ENCODE peak calls at places on chromosomes 7 and 10, in ten cellular contexts. One of them, this sample, is unnamed. For H3K36me3, the result is how much of the 10 kb centered on the place peaks cover.

GRCh38 chr7:130953193-130953592 is 219.2 kb upstream of the KLF14 start:
- DNase-seq in HCT116: no peak
- DNase-seq in hepatocyte: no peak
- DNase-seq in colonic mucosa: no peak
- DNase-seq in tibial artery: no peak
- DNase-seq in WERI-Rb-1: no peak
- DNase-seq in IMR-90: no peak
- DNase-seq in heart right ventricle: no peak
- DNase-seq in testis: no peak
- DNase-seq in stomach: no peak
- DNase-seq in this sample: no peak

GRCh38 chr10:29304259-29305030 is 15.6 kb downstream of the LYZL1 start:
- DNase-seq in HCT116: peak
- DNase-seq in hepatocyte: peak
- DNase-seq in colonic mucosa: peak
- DNase-seq in tibial artery: peak
- DNase-seq in WERI-Rb-1: peak
- DNase-seq in IMR-90: peak
- DNase-seq in heart right ventricle: peak
- DNase-seq in testis: peak
- DNase-seq in stomach: peak
- DNase-seq in this sample: peak

GRCh38 chr7:11557627-11558026 is 274.4 kb downstream of the THSD7A start:
- DNase-seq in HCT116: peak
- DNase-seq in hepatocyte: peak
- DNase-seq in colonic mucosa: peak
- DNase-seq in tibial artery: peak
- DNase-seq in WERI-Rb-1: peak
- DNase-seq in IMR-90: no peak
- DNase-seq in heart right ventricle: no peak
- DNase-seq in testis: no peak
- DNase-seq in stomach: no peak
- DNase-seq in this sample: no peak

GRCh38 chr7:32206987-32207386 is 136.8 kb upstream of the PDE1C start:
- DNase-seq in HCT116: no peak
- DNase-seq in hepatocyte: peak
- DNase-seq in colonic mucosa: no peak
- DNase-seq in tibial artery: no peak
- DNase-seq in WERI-Rb-1: peak
- DNase-seq in IMR-90: peak
- DNase-seq in heart right ventricle: peak
- DNase-seq in testis: peak
- DNase-seq in stomach: no peak
- DNase-seq in this sample: no peak

GRCh38 chr7:128396357-128396756 is 13.4 kb downstream of the IMPDH1 start:
- DNase-seq in HCT116: no peak
- DNase-seq in hepatocyte: no peak
- DNase-seq in colonic mucosa: no peak
- DNase-seq in tibial artery: no peak
- DNase-seq in WERI-Rb-1: no peak
- DNase-seq in IMR-90: no peak
- DNase-seq in heart right ventricle: no peak
- DNase-seq in testis: no peak
- DNase-seq in stomach: no peak
- DNase-seq in this sample: no peak

GRCh38 chr7:107390921-107391320 is 78.9 kb upstream of the GPR22 start:
- DNase-seq in HCT116: no peak
- DNase-seq in hepatocyte: peak
- DNase-seq in colonic mucosa: no peak
- DNase-seq in tibial artery: no peak
- DNase-seq in WERI-Rb-1: no peak
- DNase-seq in IMR-90: no peak
- DNase-seq in heart right ventricle: no peak
- DNase-seq in testis: no peak
- DNase-seq in stomach: no peak
- DNase-seq in this sample: no peak

GRCh38 chr7:105920766-105921165 is 42.3 kb upstream of the CDHR3 start:
- DNase-seq in HCT116: no peak
- DNase-seq in hepatocyte: no peak
- DNase-seq in colonic mucosa: no peak
- DNase-seq in tibial artery: no peak
- DNase-seq in WERI-Rb-1: no peak
- DNase-seq in IMR-90: peak
- DNase-seq in heart right ventricle: no peak
- DNase-seq in testis: no peak
- DNase-seq in stomach: no peak
- DNase-seq in this sample: no peak

GRCh38 chr7:159104188-159105030 is 40.3 kb downstream of the VIPR2 start:
- DNase-seq in HCT116: no peak
- DNase-seq in hepatocyte: no peak
- DNase-seq in colonic mucosa: no peak
- DNase-seq in tibial artery: peak
- DNase-seq in WERI-Rb-1: no peak
- DNase-seq in IMR-90: no peak
- DNase-seq in heart right ventricle: peak
- DNase-seq in testis: no peak
- DNase-seq in stomach: no peak
- DNase-seq in this sample: no peak

GRCh38 chr10:108848016-108848415 is 1075.3 kb downstream of the XPNPEP1 start:
- DNase-seq in HCT116: no peak
- DNase-seq in hepatocyte: no peak
- DNase-seq in colonic mucosa: no peak
- DNase-seq in tibial artery: no peak
- DNase-seq in WERI-Rb-1: no peak
- DNase-seq in IMR-90: no peak
- DNase-seq in heart right ventricle: no peak
- DNase-seq in testis: no peak
- DNase-seq in stomach: no peak
- DNase-seq in this sample: no peak

GRCh38 chr10:116766241-116767198 is 24.2 kb upstream of the HSPA12A start:
- DNase-seq in HCT116: no peak
- DNase-seq in hepatocyte: no peak
- DNase-seq in colonic mucosa: no peak
- DNase-seq in tibial artery: no peak
- DNase-seq in WERI-Rb-1: no peak
- DNase-seq in IMR-90: no peak
- DNase-seq in heart right ventricle: no peak
- DNase-seq in testis: no peak
- DNase-seq in stomach: no peak
- DNase-seq in this sample: no peak

GRCh38 chr10:116767235-116767634 is 24.9 kb upstream of the HSPA12A start:
- DNase-seq in HCT116: no peak
- DNase-seq in hepatocyte: peak
- DNase-seq in colonic mucosa: peak
- DNase-seq in tibial artery: no peak
- DNase-seq in WERI-Rb-1: peak
- DNase-seq in IMR-90: no peak
- DNase-seq in heart right ventricle: peak
- DNase-seq in testis: peak
- DNase-seq in stomach: no peak
- DNase-seq in this sample: peak

GRCh38 chr10:116763440-116763839 is 21.1 kb upstream of the HSPA12A start:
- DNase-seq in HCT116: no peak
- DNase-seq in hepatocyte: no peak
- DNase-seq in colonic mucosa: no peak
- DNase-seq in tibial artery: no peak
- DNase-seq in WERI-Rb-1: no peak
- DNase-seq in IMR-90: no peak
- DNase-seq in heart right ventricle: no peak
- DNase-seq in testis: no peak
- DNase-seq in stomach: no peak
- DNase-seq in this sample: no peak

GRCh38 chr10:116764979-116765378 is 22.6 kb upstream of the HSPA12A start:
- DNase-seq in HCT116: no peak
- DNase-seq in hepatocyte: no peak
- DNase-seq in colonic mucosa: no peak
- DNase-seq in tibial artery: no peak
- DNase-seq in WERI-Rb-1: no peak
- DNase-seq in IMR-90: no peak
- DNase-seq in heart right ventricle: no peak
- DNase-seq in testis: no peak
- DNase-seq in stomach: no peak
- DNase-seq in this sample: no peak

DNA sequence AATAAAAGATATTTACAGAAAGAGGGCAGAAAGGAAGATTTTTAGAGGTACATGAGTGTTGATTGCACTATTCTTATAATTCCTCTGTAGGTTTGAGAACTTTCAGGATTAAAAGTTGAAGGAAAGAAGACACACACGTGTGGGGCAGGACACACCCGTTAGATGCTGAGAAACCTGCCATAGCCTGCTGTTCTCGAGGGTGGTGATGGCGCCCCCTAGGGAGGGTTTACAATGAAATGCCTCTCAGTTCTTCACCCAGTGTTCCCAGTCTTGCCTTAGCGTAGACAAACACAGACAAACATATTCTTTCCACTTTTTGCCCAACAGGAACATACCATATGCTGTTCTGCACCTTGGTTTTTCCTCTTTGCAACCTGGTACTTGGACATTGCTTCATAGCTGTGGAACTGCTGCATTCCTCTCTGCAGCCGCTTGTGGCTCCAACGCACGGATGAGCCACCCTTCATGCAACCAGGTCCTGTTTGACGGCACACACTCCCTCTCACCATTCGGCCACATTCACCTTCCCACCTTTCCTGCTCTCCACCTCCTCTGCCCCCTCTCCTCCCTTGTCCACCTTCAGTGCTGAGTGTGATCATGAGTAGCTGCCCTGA is 23.3 kb upstream of the HSPA12A start:
- DNase-seq in HCT116: peak
- DNase-seq in hepatocyte: no peak
- DNase-seq in colonic mucosa: peak
- DNase-seq in tibial artery: no peak
- DNase-seq in WERI-Rb-1: peak
- DNase-seq in IMR-90: no peak
- DNase-seq in heart right ventricle: no peak
- DNase-seq in testis: peak
- DNase-seq in stomach: no peak
- DNase-seq in this sample: no peak
- TF ChIP-seq CTCF in HCT116: peak
- TF ChIP-seq CTCF in hepatocyte: no peak
- TF ChIP-seq CTCF in colonic mucosa: peak
- TF ChIP-seq CTCF in tibial artery: peak
- TF ChIP-seq CTCF in WERI-Rb-1: peak
- TF ChIP-seq CTCF in IMR-90: peak
- TF ChIP-seq CTCF in heart right ventricle: no peak
- TF ChIP-seq CTCF in testis: no peak
- TF ChIP-seq CTCF in stomach: no peak
- TF ChIP-seq CTCF in this sample: peak

DNA sequence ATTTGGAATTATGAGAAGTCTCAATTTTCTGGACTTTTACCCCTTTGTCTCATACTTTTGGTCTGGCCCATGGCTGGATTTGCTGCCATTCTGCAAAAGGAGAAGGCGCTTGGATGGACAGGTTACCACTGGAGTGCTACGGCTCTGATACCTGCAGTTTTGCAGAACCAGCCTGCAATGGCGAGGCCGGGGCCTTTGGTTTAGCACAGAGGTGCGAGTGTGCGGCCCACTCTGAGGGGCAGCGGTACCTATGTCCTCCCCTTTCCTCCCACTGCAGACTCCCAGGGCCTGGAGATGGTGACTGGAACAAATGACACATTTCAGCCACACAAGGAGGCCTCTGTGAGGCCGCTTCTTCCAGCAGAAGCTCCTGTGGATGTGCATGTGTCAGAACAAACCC is 11.9 kb downstream of the ZNF777 start:
- DNase-seq in HCT116: no peak
- DNase-seq in hepatocyte: no peak
- DNase-seq in colonic mucosa: peak
- DNase-seq in tibial artery: no peak
- DNase-seq in WERI-Rb-1: no peak
- DNase-seq in IMR-90: no peak
- DNase-seq in heart right ventricle: no peak
- DNase-seq in testis: no peak
- DNase-seq in stomach: no peak
- DNase-seq in this sample: no peak
- H3K36me3 ChIP-seq in HCT116: under half
- H3K36me3 ChIP-seq in hepatocyte: under half
- H3K36me3 ChIP-seq in colonic mucosa: under half
- H3K36me3 ChIP-seq in tibial artery: half or more
- H3K36me3 ChIP-seq in WERI-Rb-1: under half
- H3K36me3 ChIP-seq in IMR-90: half or more
- H3K36me3 ChIP-seq in heart right ventricle: under half
- H3K36me3 ChIP-seq in testis: under half
- H3K36me3 ChIP-seq in stomach: half or more
- H3K36me3 ChIP-seq in this sample: under half

DNA sequence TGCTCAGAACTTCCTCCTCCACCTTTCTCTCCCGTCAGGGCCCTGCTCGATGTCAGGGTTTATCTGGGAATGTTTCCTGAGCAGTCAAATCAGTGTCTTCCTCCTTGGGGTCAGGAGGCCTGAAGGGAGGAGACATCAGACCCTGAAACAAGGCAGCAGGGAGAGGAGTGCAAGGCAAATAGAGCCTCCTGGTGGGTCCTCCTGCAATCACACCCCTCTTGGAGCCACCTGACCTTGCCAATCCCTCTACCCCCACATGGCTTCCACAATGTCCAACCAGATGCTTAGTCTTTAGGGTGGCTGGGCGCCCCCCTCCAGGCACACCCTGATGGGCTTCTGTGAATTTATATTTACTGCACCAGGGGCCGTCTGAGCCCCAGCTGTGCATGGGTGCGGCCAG is 12.2 kb downstream of the GPR26 start:
- DNase-seq in HCT116: no peak
- DNase-seq in hepatocyte: no peak
- DNase-seq in colonic mucosa: no peak
- DNase-seq in tibial artery: no peak
- DNase-seq in WERI-Rb-1: no peak
- DNase-seq in IMR-90: no peak
- DNase-seq in heart right ventricle: no peak
- DNase-seq in testis: no peak
- DNase-seq in stomach: no peak
- DNase-seq in this sample: no peak
- TF ChIP-seq CTCF in HCT116: no peak
- TF ChIP-seq CTCF in hepatocyte: no peak
- TF ChIP-seq CTCF in colonic mucosa: no peak
- TF ChIP-seq CTCF in tibial artery: no peak
- TF ChIP-seq CTCF in WERI-Rb-1: no peak
- TF ChIP-seq CTCF in IMR-90: no peak
- TF ChIP-seq CTCF in heart right ventricle: no peak
- TF ChIP-seq CTCF in testis: no peak
- TF ChIP-seq CTCF in stomach: no peak
- TF ChIP-seq CTCF in this sample: no peak

DNA sequence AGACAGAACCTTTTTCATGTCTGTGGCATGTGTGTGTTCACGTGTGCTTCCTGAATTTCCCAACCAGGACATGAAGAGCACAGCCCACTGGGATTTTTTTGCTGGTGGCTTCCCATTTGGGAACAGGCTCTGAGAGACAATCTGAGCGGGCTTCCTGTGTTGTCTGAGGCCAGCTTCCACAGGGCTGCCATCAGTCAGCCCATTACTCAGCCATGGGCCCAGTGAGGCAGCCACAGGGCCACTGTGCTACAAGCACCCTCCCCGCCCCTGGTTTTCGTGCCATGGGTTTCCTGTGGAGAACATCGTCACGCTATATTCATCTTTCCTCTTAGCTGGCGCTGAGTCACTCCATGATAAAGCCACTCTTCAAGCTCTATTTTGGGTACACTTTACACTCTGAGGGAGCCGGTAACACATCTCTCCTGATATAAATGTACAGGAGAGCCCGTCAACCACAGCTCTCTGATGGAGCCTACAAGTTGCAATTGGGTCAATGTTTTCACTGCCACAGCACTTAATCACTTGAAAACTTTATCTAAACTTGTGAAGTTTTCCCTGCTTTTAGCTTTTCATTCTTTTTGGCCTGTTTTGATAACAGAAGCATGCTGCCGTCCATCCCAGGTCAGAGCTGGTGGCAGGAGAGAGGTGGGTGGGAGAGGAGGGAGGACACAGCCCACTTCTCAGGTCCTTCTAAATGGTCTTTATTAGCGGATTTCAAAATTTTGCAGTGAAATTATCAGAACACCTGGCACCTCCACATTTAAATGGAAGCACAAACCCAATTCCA is 96.9 kb downstream of the HIPK2 start:
- DNase-seq in HCT116: peak
- DNase-seq in hepatocyte: peak
- DNase-seq in colonic mucosa: no peak
- DNase-seq in tibial artery: peak
- DNase-seq in WERI-Rb-1: no peak
- DNase-seq in IMR-90: peak
- DNase-seq in heart right ventricle: peak
- DNase-seq in testis: no peak
- DNase-seq in stomach: peak
- DNase-seq in this sample: peak
- H3K36me3 ChIP-seq in HCT116: under half
- H3K36me3 ChIP-seq in hepatocyte: under half
- H3K36me3 ChIP-seq in colonic mucosa: under half
- H3K36me3 ChIP-seq in tibial artery: under half
- H3K36me3 ChIP-seq in WERI-Rb-1: under half
- H3K36me3 ChIP-seq in IMR-90: under half
- H3K36me3 ChIP-seq in heart right ventricle: under half
- H3K36me3 ChIP-seq in testis: under half
- H3K36me3 ChIP-seq in stomach: under half
- H3K36me3 ChIP-seq in this sample: under half

This sample was measured in BJ.